ENCODE peak calls at places on chromosomes 13 and 19, in four cellular contexts. T is omental fat pad, W is cardiac muscle cell, U is endodermal cell. B is an unnamed sample.

GRCh38 chr13:75196112-75196855 is 285.7 kb downstream of the TBC1D4 start:
- DNase-seq in U (no peak), W (no peak), T (no peak), B (no peak)

GRCh38 chr13:45951724-45952123 is 100.2 kb upstream of the SIAH3 start:
- DNase-seq in U (no peak), T (no peak), W (no peak), B (no peak)

GRCh38 chr19:32976223-32976805 is 4.3 kb downstream of the FAAP24 start:
- DNase-seq in U (peak; percentile 92), T (peak; percentile 75), W (peak; percentile 80), B (peak; percentile 59)

GRCh38 chr13:27496851-27497250 is 46.5 kb upstream of the MTIF3 start:
- DNase-seq in U (no peak), T (no peak), W (no peak), B (no peak)

GRCh38 chr19:39913682-39914333 is 20.6 kb downstream of the FCGBP start:
- DNase-seq in W (no peak), U (peak; percentile 36), T (no peak), B (no peak)

GRCh38 chr19:41821003-41821735 is 23.3 kb downstream of the LYPD4 start:
- DNase-seq in W (no peak), T (no peak), U (peak; percentile 84), B (no peak)

GRCh38 chr19:47158879-47159509 is 28.4 kb downstream of the SAE1 start:
- DNase-seq in U (no peak), W (no peak), T (no peak), B (no peak)

GRCh38 chr13:32650705-32651311 is 64.6 kb downstream of the PDS5B start:
- DNase-seq in T (no peak), W (peak; percentile 74), U (peak; percentile 78), B (no peak)

GRCh38 chr19:32873560-32873959 is 4.0 kb upstream of the SLC7A9 start:
- DNase-seq in U (no peak), T (no peak), W (no peak), B (no peak)

GRCh38 chr13:51542358-51542972 is 41.8 kb upstream of the WDFY2 start:
- DNase-seq in T (no peak), W (peak; percentile 20), U (no peak), B (no peak)

GRCh38 chr19:10290876-10291553 is 1.3 kb downstream of the ICAM5 start:
- DNase-seq in T (no peak), W (peak; percentile 61), U (peak; percentile 82), B (no peak)

GRCh38 chr19:13729859-13730258 is 34.5 kb upstream of the MRI1 start:
- DNase-seq in T (no peak), W (no peak), U (no peak), B (no peak)

GRCh38 chr19:10876459-10877240 is 5.3 kb downstream of the CARM1 start:
- DNase-seq in W (no peak), T (no peak), U (peak; percentile 40), B (no peak)

GRCh38 chr19:15396436-15396835 is 16.8 kb upstream of the AKAP8 start:
- DNase-seq in U (no peak), W (no peak), T (no peak), B (no peak)

GRCh38 chr13:25301347-25302113 is at the start of gene NUP58:
- DNase-seq in T (peak; percentile 70), U (peak; percentile 94), W (peak; percentile 93), B (peak; percentile 76)
- TF ChIP-seq CTCF in T (no peak), U (no peak), W (no peak), B (no peak)

GRCh38 chr13:41991936-41992335 is 31.0 kb upstream of the VWA8 start:
- DNase-seq in W (no peak), T (no peak), U (no peak), B (no peak)

GRCh38 chr13:42000836-42001235 is 39.9 kb upstream of the VWA8 start:
- DNase-seq in U (no peak), W (no peak), T (no peak), B (no peak)

GRCh38 chr13:42001580-42001979 is 40.7 kb upstream of the VWA8 start:
- DNase-seq in U (peak; percentile 63), W (peak; percentile 45), T (peak; percentile 25), B (no peak)

DNA sequence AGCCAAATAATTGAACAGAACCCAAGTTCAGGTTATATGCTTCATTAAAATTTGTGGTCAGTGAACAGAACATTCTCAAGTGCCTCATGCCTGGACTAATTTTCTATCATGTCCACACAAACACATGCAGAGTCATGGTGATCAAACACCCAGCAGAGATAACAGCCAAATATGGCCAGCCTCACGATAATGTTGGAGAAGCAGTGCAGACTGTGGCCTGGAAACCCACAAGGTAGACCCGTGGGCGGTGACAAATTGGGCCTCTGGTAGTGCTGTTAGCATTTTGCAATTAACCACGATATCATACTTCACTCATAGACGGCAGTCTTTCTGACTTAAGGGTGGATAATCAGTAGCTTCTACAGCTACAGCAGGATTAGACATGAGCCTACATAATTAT is 35.0 kb upstream of the VWA8 start:
- DNase-seq in U (no peak), W (no peak), T (no peak), B (no peak)
- TF ChIP-seq CTCF in U (no peak), W (no peak), T (no peak), B (no peak)

GRCh38 chr19:55070755-55071502 is 4.7 kb upstream of the EPS8L1 start:
- DNase-seq in U (no peak), T (no peak), W (no peak), B (no peak)
- TF ChIP-seq CTCF in U (no peak), T (no peak), W (no peak), B (no peak)

GRCh38 chr13:61901946-61902541 is 486.4 kb upstream of the PCDH20 start:
- DNase-seq in U (no peak), T (no peak), W (no peak), B (no peak)
- TF ChIP-seq CTCF in U (no peak), T (no peak), W (no peak), B (no peak)

GRCh38 chr13:98690348-98691041 is 62.0 kb downstream of the SLC15A1 start:
- DNase-seq in U (no peak), W (no peak), T (no peak), B (no peak)
- TF ChIP-seq CTCF in U (no peak), W (no peak), T (no peak), B (no peak)

GRCh38 chr19:17037184-17037583 is 10.6 kb upstream of the CPAMD8 start:
- DNase-seq in U (no peak), T (no peak), W (no peak), B (no peak)

GRCh38 chr19:17035842-17036424 is 9.3 kb upstream of the CPAMD8 start:
- DNase-seq in U (no peak), T (no peak), W (no peak), B (no peak)

GRCh38 chr19:17036640-17037039 is 10.0 kb upstream of the CPAMD8 start:
- DNase-seq in T (no peak), W (no peak), U (no peak), B (no peak)

GRCh38 chr19:17041994-17042393 is 15.4 kb upstream of the CPAMD8 start:
- DNase-seq in U (no peak), T (no peak), W (no peak), B (no peak)

DNA sequence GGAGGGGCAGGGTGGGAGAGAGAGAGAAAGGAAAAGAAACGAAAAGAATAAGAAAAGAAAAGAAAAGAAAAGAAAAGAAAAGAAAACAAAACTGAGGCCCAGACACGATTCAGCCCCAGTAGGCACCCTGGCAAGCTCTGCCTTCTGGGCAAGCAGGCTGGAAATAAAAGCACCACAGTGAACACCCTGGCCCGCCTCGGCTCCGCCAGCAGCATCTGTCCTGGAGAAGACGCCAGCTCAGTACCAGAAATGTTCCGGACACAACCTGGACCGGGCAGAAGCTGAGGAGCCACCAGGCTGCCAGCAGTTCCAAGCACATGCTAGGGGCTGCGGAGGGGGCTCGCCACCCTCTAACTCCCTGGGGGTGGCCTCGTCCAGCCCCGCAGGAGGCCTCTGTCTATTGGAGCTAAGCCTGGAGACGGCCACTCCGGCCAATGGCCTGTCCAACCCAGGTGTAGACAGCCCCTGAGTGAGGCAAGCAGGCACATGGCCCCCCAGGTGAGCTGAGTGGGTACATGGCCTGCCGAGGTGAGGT is 11.4 kb upstream of the CPAMD8 start:
- DNase-seq in T (no peak), W (no peak), U (no peak), B (no peak)
- TF ChIP-seq CTCF in T (no peak), W (no peak), U (no peak), B (no peak)

GRCh38 chr19:36378625-36379509 is at the start of gene ZFP14:
- DNase-seq in W (peak; percentile 96), T (peak; percentile 83), U (peak; percentile 97), B (peak; percentile 84)
- TF ChIP-seq CTCF in W (peak; percentile 25), T (no peak), U (peak; percentile 32), B (no peak)

GRCh38 chr13:91647361-91647970 is 249.0 kb downstream of the GPC5 start:
- DNase-seq in U (peak; percentile 92), W (no peak), T (no peak), B (peak; percentile 10)
- TF ChIP-seq CTCF in U (peak; percentile 81), W (peak; percentile 46), T (no peak), B (peak; percentile 58)

GRCh38 chr19:50349277-50350057 is 16.0 kb downstream of the NAPSA start:
- DNase-seq in U (no peak), T (no peak), W (no peak), B (no peak)
- TF ChIP-seq CTCF in U (peak; percentile 18), T (no peak), W (no peak), B (no peak)

B was measured in progenitor cell of endocrine pancreas.